ENCODE peak calls at places on chromosomes 5 and 9, in four cellular contexts. One of them, this sample, is unnamed.
A peak's percentile ranks its signal among the peaks of the same experiment; 100 is the strongest.

GRCh38 chr5:55232985-55233928 is at the start of gene CCNO:
- DNase-seq in HepG2: peak; percentile 18
- DNase-seq in stomach: peak; percentile 88
- DNase-seq in breast epithelium: peak; percentile 52
- DNase-seq in this sample: peak; percentile 91

GRCh38 chr5:52077941-52078825 is 694.9 kb downstream of the ISL1 start:
- DNase-seq in HepG2: no peak
- DNase-seq in stomach: no peak
- DNase-seq in breast epithelium: no peak
- DNase-seq in this sample: no peak

GRCh38 chr5:147369742-147370374 is 135.0 kb downstream of the STK32A start:
- DNase-seq in HepG2: no peak
- DNase-seq in stomach: no peak
- DNase-seq in breast epithelium: no peak
- DNase-seq in this sample: no peak

GRCh38 chr9:14309403-14309802 is 4.5 kb downstream of the NFIB start:
- DNase-seq in HepG2: no peak
- DNase-seq in stomach: no peak
- DNase-seq in breast epithelium: no peak
- DNase-seq in this sample: no peak

GRCh38 chr5:68187268-68188055 is 28.1 kb upstream of the PIK3R1 start:
- DNase-seq in HepG2: no peak
- DNase-seq in stomach: no peak
- DNase-seq in breast epithelium: no peak
- DNase-seq in this sample: peak; percentile 91

GRCh38 chr9:125172351-125172750 is 17.3 kb downstream of the PPP6C start:
- DNase-seq in HepG2: no peak
- DNase-seq in stomach: no peak
- DNase-seq in breast epithelium: no peak
- DNase-seq in this sample: no peak

GRCh38 chr9:134834957-134835419 is 45.6 kb upstream of the FCN2 start:
- DNase-seq in HepG2: no peak
- DNase-seq in stomach: no peak
- DNase-seq in breast epithelium: no peak
- DNase-seq in this sample: no peak

GRCh38 chr5:151040211-151040747 is 19.9 kb downstream of the GPX3 start:
- DNase-seq in HepG2: peak; percentile 78
- DNase-seq in stomach: no peak
- DNase-seq in breast epithelium: no peak
- DNase-seq in this sample: no peak

GRCh38 chr5:108762660-108763059 is 15.0 kb downstream of the FER start:
- DNase-seq in HepG2: no peak
- DNase-seq in stomach: no peak
- DNase-seq in breast epithelium: no peak
- DNase-seq in this sample: no peak

GRCh38 chr5:71971862-71972261 is 135.4 kb upstream of the MAP1B start:
- DNase-seq in HepG2: no peak
- DNase-seq in stomach: no peak
- DNase-seq in breast epithelium: no peak
- DNase-seq in this sample: peak; percentile 75
- TF ChIP-seq POLR2A in HepG2: no peak
- TF ChIP-seq POLR2A in stomach: no peak
- TF ChIP-seq POLR2A in breast epithelium: no peak
- TF ChIP-seq POLR2A in this sample: no peak

DNA sequence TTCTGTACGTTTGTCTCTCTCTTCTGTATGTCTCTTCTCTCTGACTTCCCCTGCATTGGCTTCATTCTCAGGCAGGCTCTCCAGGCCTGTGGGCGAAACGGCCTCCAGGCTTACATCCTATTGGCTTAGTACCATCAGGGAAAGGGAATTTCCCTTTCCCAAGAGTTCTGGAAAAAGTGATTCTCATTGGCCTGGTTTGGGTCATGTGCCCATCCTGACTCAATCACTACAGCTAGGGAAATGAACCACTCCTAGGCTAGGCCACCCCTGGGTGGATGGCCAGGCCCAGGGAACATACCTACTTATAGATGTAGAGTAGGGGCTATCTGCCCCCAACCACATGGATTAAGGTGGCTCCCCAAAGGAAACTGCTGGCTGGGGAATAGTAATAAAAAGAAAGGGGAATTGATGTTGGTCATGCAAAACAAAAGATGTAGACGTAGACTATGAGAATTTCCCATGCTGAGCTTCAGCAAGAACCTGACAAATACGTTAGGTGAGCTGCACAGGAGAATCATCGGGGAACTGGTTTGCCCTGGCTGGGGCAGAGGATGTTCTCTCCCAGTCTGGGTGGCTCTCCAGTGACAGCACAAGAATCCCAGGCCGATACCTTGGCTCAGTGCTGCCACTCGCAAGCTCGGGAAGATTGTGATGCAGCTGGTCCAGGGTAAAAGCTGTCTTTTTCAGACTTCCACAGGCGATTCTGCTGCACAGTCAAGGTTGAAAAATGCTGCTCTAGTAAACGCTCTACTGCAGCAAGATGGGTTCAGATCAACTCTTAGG is 3.7 kb upstream of the EGR1 start:
- DNase-seq in HepG2: no peak
- DNase-seq in stomach: peak; percentile 35
- DNase-seq in breast epithelium: no peak
- DNase-seq in this sample: no peak
- TF ChIP-seq CTCF in HepG2: peak; percentile 5
- TF ChIP-seq CTCF in stomach: no peak
- TF ChIP-seq CTCF in breast epithelium: no peak
- TF ChIP-seq CTCF in this sample: no peak

GRCh38 chr9:81389569-81389993 is 299.8 kb downstream of the TLE1 start:
- DNase-seq in HepG2: peak; percentile 4
- DNase-seq in stomach: no peak
- DNase-seq in breast epithelium: peak; percentile 79
- DNase-seq in this sample: no peak
- TF ChIP-seq POLR2AphosphoS5 in HepG2: no peak
- TF ChIP-seq POLR2AphosphoS5 in stomach: no peak
- TF ChIP-seq POLR2AphosphoS5 in breast epithelium: peak; percentile 34
- TF ChIP-seq POLR2AphosphoS5 in this sample: peak; percentile 69

GRCh38 chr5:149408252-149409099 is 29.4 kb upstream of the IL17B start:
- DNase-seq in HepG2: no peak
- DNase-seq in stomach: no peak
- DNase-seq in breast epithelium: no peak
- DNase-seq in this sample: no peak

GRCh38 chr5:149407331-149408251 is 28.5 kb upstream of the IL17B start:
- DNase-seq in HepG2: no peak
- DNase-seq in stomach: no peak
- DNase-seq in breast epithelium: peak; percentile 23
- DNase-seq in this sample: no peak

GRCh38 chr5:149410071-149410470 is 31.0 kb upstream of the IL17B start:
- DNase-seq in HepG2: no peak
- DNase-seq in stomach: no peak
- DNase-seq in breast epithelium: no peak
- DNase-seq in this sample: no peak

GRCh38 chr5:149410721-149411432 is 31.8 kb upstream of the IL17B start:
- DNase-seq in HepG2: peak; percentile 30
- DNase-seq in stomach: no peak
- DNase-seq in breast epithelium: peak; percentile 36
- DNase-seq in this sample: no peak

DNA sequence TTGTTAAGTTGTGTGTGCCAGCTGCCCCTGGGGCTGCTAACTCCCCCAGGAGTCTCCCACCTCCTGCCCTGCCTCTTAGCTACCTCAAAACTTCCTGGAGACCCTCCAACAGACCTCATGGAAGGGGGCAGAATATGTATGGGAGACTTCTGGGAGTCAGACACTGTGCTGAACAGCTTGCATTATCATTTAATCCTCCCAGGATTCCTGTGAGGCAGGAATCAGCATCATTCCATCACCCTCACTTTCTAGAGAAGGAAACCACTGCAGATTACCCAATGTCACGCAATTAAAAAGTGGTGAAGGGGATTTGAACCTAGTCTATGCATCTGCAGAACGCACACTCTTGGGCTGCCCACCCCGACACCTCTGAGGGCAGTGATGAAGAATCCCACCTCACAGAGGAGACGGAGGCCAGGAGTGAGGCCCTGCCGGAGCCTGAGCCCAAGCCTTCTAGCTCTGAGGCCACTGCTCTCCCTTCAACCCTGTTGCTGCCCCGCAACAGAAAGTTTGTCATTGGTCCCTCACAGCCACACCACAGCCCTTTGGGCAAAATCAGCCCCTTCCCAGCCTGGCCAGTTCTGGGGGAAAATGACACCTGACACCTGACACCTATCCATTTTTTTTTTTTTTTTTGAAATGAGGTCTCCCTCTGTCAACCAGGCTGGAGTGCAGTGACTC is 30.3 kb upstream of the IL17B start:
- DNase-seq in HepG2: no peak
- DNase-seq in stomach: no peak
- DNase-seq in breast epithelium: no peak
- DNase-seq in this sample: no peak
- TF ChIP-seq POLR2A in HepG2: no peak
- TF ChIP-seq POLR2A in stomach: no peak
- TF ChIP-seq POLR2A in breast epithelium: no peak
- TF ChIP-seq POLR2A in this sample: no peak

GRCh38 chr5:60886158-60886557 is 42.1 kb upstream of the ELOVL7 start:
- DNase-seq in HepG2: peak; percentile 61
- DNase-seq in stomach: no peak
- DNase-seq in breast epithelium: no peak
- DNase-seq in this sample: no peak

GRCh38 chr5:60888359-60889061 is 44.4 kb upstream of the ELOVL7 start:
- DNase-seq in HepG2: no peak
- DNase-seq in stomach: no peak
- DNase-seq in breast epithelium: no peak
- DNase-seq in this sample: no peak

GRCh38 chr5:60887096-60887495 is 43.0 kb upstream of the ELOVL7 start:
- DNase-seq in HepG2: no peak
- DNase-seq in stomach: no peak
- DNase-seq in breast epithelium: no peak
- DNase-seq in this sample: no peak

DNA sequence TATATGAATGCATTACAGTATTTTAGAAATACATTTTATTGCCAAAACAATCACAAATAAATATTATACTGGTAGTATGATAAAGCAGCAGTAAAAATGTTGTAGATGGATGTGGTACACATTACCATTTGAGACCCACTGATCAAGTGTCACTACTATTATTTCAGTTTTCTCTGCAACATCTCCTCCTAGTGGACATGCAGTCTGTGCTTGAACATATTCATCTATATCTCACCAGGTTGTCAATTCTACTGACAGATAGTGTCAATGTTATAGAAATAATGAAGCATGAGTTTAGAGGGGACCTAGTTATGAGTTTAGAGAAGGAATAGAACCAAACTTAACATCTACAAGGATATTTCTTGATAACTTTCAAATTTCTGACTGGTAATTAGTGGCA is 39.2 kb upstream of the ELOVL7 start:
- DNase-seq in HepG2: peak; percentile 29
- DNase-seq in stomach: no peak
- DNase-seq in breast epithelium: no peak
- DNase-seq in this sample: no peak
- TF ChIP-seq CTCF in HepG2: peak; percentile 69
- TF ChIP-seq CTCF in stomach: no peak
- TF ChIP-seq CTCF in breast epithelium: no peak
- TF ChIP-seq CTCF in this sample: peak; percentile 20

GRCh38 chr9:120919639-120920494 is 6.7 kb downstream of the TRAF1 start:
- DNase-seq in HepG2: no peak
- DNase-seq in stomach: no peak
- DNase-seq in breast epithelium: no peak
- DNase-seq in this sample: no peak
- TF ChIP-seq POLR2AphosphoS5 in HepG2: no peak
- TF ChIP-seq POLR2AphosphoS5 in stomach: no peak
- TF ChIP-seq POLR2AphosphoS5 in breast epithelium: no peak
- TF ChIP-seq POLR2AphosphoS5 in this sample: no peak

DNA sequence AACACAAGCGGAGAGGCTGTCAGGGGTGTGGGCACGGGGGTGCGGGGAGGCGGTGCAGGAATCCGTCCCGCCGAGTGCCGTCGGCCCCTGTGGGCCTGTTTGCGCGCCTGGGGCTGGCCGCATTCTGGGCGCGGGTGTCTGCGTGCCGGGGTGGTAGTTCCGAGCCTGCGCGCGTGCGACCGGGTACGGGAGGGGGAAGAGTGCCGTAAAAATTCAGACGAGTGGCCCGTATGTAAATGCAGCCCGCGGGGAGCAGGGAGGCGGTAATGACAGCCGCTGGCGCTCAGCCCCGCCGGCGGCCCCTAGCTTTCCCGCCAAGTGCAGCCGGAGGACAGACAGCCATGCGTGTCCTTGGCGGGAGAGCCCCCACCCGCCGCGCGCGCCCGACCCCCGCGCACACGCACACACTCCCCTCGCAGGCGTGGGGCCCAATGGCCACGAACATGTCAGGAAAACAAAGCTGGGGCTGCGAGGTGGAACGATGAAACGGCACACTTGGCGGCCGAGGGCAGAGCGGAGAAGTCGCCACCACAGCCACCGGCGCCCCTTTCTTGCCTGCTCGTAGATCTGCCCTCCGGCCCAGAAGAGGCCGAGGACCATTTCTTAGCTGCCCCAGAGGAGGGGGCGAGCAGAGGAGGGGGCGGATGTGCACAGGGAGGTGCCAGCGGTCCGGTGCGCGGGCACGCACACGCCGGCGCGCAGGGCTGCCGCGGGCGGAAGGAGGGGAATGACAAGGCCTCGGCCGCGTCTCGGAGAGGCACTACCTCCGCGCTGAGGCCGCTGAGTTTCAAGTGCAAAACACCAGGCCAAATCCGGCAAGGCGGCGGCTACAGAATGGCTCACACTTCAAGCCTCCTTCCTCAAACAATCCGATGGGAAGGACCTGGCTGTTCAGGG is 208.5 kb downstream of the MEF2C start:
- DNase-seq in HepG2: no peak
- DNase-seq in stomach: no peak
- DNase-seq in breast epithelium: no peak
- DNase-seq in this sample: no peak
- TF ChIP-seq POLR2A in HepG2: no peak
- TF ChIP-seq POLR2A in stomach: no peak
- TF ChIP-seq POLR2A in breast epithelium: no peak
- TF ChIP-seq POLR2A in this sample: no peak

DNA sequence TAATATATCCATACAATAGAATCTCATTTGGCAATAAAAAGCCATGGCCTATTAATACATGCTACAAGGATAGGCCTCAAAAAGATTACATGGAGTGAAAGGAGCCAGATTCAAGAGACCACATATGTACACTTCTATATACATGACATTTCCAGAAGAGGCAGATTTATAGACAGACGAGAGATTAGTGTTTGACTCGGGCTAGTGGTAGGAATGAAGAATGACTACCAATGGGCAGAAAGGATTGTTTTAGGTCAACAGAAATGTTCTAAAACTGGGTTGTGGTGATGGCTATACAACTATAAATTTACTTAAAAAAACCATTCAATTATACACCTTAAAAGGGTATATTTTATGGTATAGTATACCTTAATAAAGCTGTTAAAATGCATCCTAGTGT is 41.9 kb downstream of the SETX start:
- DNase-seq in HepG2: no peak
- DNase-seq in stomach: no peak
- DNase-seq in breast epithelium: no peak
- DNase-seq in this sample: no peak
- TF ChIP-seq CTCF in HepG2: no peak
- TF ChIP-seq CTCF in stomach: no peak
- TF ChIP-seq CTCF in breast epithelium: no peak
- TF ChIP-seq CTCF in this sample: no peak